ENCODE peak calls at places on chromosome 14, in five cellular contexts. T is endothelial cell of umbilical vein, I is heart left ventricle, D is stomach, Z is IMR-90. E is an unnamed sample.

GRCh38 chr14:99323603-99324185 is 51.7 kb upstream of the BCL11B start:
- DNase-seq in T (no peak), I (no peak), D (no peak), Z (no peak), E (no peak)

GRCh38 chr14:87494010-87494409 is 499.0 kb downstream of the GALC start:
- DNase-seq in T (no peak), I (no peak), D (no peak), Z (no peak), E (no peak)

GRCh38 chr14:38150075-38150474 is 57.6 kb upstream of the SSTR1 start:
- DNase-seq in T (no peak), I (no peak), D (no peak), Z (peak; percentile 2), E (no peak)

GRCh38 chr14:72495668-72496067 is 398.2 kb downstream of the DPF3 start:
- DNase-seq in T (no peak), I (no peak), D (no peak), Z (peak; percentile 34), E (no peak)

GRCh38 chr14:89365071-89365801 is 51.8 kb downstream of the FOXN3 start:
- DNase-seq in T (no peak), I (peak; percentile 57), D (peak; percentile 31), Z (peak; percentile 59), E (no peak)

GRCh38 chr14:65791551-65791981 is 379.0 kb downstream of the FUT8 start:
- DNase-seq in T (peak; percentile 34), I (no peak), D (no peak), Z (peak; percentile 45), E (no peak)

GRCh38 chr14:86423212-86423611 is 893.3 kb downstream of the FLRT2 start:
- DNase-seq in T (no peak), I (no peak), D (no peak), Z (no peak), E (no peak)

GRCh38 chr14:20417250-20418186 is 4.2 kb upstream of the TEP1 start:
- DNase-seq in T (no peak), I (no peak), D (no peak), Z (no peak), E (no peak)

DNA sequence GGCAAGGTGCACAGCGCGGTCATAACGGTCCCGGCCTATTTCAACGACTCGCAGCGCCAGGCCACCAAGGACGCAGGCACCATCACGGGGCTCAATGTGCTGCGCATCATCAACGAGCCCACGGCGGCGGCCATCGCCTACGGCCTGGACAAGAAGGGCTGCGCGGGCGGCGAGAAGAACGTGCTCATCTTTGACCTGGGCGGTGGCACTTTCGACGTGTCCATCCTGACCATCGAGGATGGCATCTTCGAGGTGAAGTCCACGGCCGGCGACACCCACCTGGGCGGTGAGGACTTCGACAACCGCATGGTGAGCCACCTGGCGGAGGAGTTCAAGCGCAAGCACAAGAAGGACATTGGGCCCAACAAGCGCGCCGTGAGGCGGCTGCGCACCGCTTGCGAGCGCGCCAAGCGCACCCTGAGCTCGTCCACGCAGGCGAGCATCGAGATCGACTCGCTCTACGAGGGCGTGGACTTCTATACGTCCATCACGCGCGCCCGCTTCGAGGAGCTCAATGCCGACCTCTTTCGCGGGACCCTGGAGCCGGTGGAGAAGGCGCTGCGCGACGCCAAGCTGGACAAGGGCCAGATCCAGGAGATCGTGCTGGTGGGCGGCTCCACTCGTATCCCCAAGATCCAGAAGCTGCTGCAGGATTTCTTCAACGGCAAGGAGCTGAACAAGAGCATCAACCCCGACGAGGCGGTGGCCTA is 875 bp downstream of the HSPA2 start:
- DNase-seq in T (peak; percentile 29), I (peak; percentile 24), D (no peak), Z (no peak), E (peak; percentile 29)
- H3K9me3 ChIP-seq in T (no peaks in the 10 kb centered on the region), I (no peaks in the 10 kb centered on the region), D (no peaks in the 10 kb centered on the region), Z (peaks cover 11% of the 10 kb centered on the region), E (no peaks in the 10 kb centered on the region)

GRCh38 chr14:73759183-73759713 is 45.1 kb upstream of the PNMA1 start:
- DNase-seq in T (peak; percentile 49), I (peak; percentile 88), D (peak; percentile 64), Z (peak; percentile 50), E (peak; percentile 68)
- TF ChIP-seq POLR2A in T (no peak), I (no peak), D (no peak), Z (no peak), E (peak; percentile 9)

GRCh38 chr14:76377675-76378074 is 1.7 kb downstream of the ESRRB start:
- DNase-seq in T (no peak), I (no peak), D (no peak), Z (no peak), E (no peak)
- H3K9me3 ChIP-seq in T (no peaks in the 10 kb centered on the region), I (no peaks in the 10 kb centered on the region), D (no peaks in the 10 kb centered on the region), Z (no peaks in the 10 kb centered on the region), E (no peaks in the 10 kb centered on the region)

GRCh38 chr14:104749958-104750529 is 2.9 kb upstream of the SIVA1 start:
- DNase-seq in T (no peak), I (no peak), D (no peak), Z (peak; percentile 48), E (no peak)

GRCh38 chr14:104750658-104751057 is 2.3 kb upstream of the SIVA1 start:
- DNase-seq in T (no peak), I (no peak), D (no peak), Z (no peak), E (no peak)

GRCh38 chr14:104747876-104748275 is 5.1 kb upstream of the SIVA1 start:
- DNase-seq in T (no peak), I (no peak), D (no peak), Z (no peak), E (no peak)

GRCh38 chr14:104746951-104747481 is 5.9 kb upstream of the SIVA1 start:
- DNase-seq in T (no peak), I (no peak), D (peak; percentile 81), Z (peak; percentile 55), E (peak; percentile 60)

GRCh38 chr14:104749111-104749649 is 3.8 kb upstream of the SIVA1 start:
- DNase-seq in T (no peak), I (no peak), D (no peak), Z (peak; percentile 58), E (no peak)
- TF ChIP-seq POLR2A in T (no peak), I (no peak), D (no peak), Z (no peak), E (no peak)